ENCODE peak calls at places on chromosomes 2 and 18, in four cellular contexts. Y is M059J, M is esophagus squamous epithelium, C is GM04504. P is an unnamed sample.

GRCh38 chr2:65710779-65711295 is 278.4 kb upstream of the SPRED2 start:
- DNase-seq in Y (peak), M (no peak), C (no peak), P (peak)

GRCh38 chr2:26687785-26688184 is 4.7 kb upstream of the KCNK3 start:
- DNase-seq in Y (no peak), M (no peak), C (no peak), P (no peak)

GRCh38 chr2:230160112-230160660 is 59.6 kb downstream of the SP110 start:
- DNase-seq in Y (peak), M (no peak), C (peak), P (peak)

GRCh38 chr2:106572541-106573148 is 85.5 kb downstream of the CD8B2 start:
- DNase-seq in Y (peak), M (no peak), C (no peak), P (peak)

GRCh38 chr2:159124931-159125467 is 156.6 kb downstream of the TANC1 start:
- DNase-seq in Y (peak), M (no peak), C (no peak), P (no peak)

GRCh38 chr2:62999905-63000304 is 50.7 kb upstream of the OTX1 start:
- DNase-seq in Y (peak), M (no peak), C (no peak), P (peak)

GRCh38 chr2:240501531-240501991 is 56.2 kb downstream of the ANKMY1 start:
- DNase-seq in Y (no peak), M (no peak), C (no peak), P (no peak)

GRCh38 chr2:54809814-54810213 is 86.4 kb downstream of the EML6 start:
- DNase-seq in Y (peak), M (no peak), C (peak), P (peak)

GRCh38 chr2:42025151-42025582 is 22.7 kb upstream of the PKDCC start:
- DNase-seq in Y (peak), M (no peak), C (no peak), P (peak)

GRCh38 chr2:49162151-49162550 is 7.8 kb upstream of the FSHR start:
- DNase-seq in Y (no peak), M (no peak), C (peak), P (no peak)

GRCh38 chr18:45997689-45998088 is 30.6 kb upstream of the EPG5 start:
- DNase-seq in Y (no peak), M (no peak), C (no peak), P (no peak)

GRCh38 chr2:221494556-221494955 is 77.5 kb downstream of the EPHA4 start:
- DNase-seq in Y (peak), M (no peak), C (no peak), P (peak)

GRCh38 chr2:79447462-79447861 is 65.4 kb upstream of the CTNNA2 start:
- DNase-seq in Y (no peak), M (no peak), C (no peak), P (no peak)

GRCh38 chr2:9573840-9574239 is 18.2 kb upstream of the ADAM17 start:
- DNase-seq in Y (no peak), M (no peak), C (no peak), P (no peak)

GRCh38 chr2:184534986-184535385 is 63.3 kb upstream of the ZNF804A start:
- DNase-seq in Y (no peak), M (no peak), C (no peak), P (no peak)

GRCh38 chr2:40330086-40330485 is 121.8 kb downstream of the SLC8A1 start:
- DNase-seq in Y (no peak), M (no peak), C (no peak), P (no peak)

GRCh38 chr2:231627384-231628156 is 34.9 kb downstream of the TEX44 start:
- DNase-seq in Y (no peak), M (no peak), C (no peak), P (no peak)

GRCh38 chr18:12639990-12640880 is 17.7 kb downstream of the SPIRE1 start:
- DNase-seq in Y (peak), M (no peak), C (no peak), P (peak)

GRCh38 chr18:64785686-64786085 is 636.8 kb upstream of the LINC00305 start:
- DNase-seq in Y (no peak), M (no peak), C (no peak), P (no peak)

GRCh38 chr2:231258696-231259095 is 60.3 kb downstream of the ARMC9 start:
- DNase-seq in Y (no peak), M (no peak), C (no peak), P (no peak)

GRCh38 chr18:77702686-77703085 is 453.0 kb downstream of the GALR1 start:
- DNase-seq in Y (peak), M (no peak), C (no peak), P (no peak)

GRCh38 chr2:17780546-17780945 is 26.6 kb downstream of the GEN1 start:
- DNase-seq in Y (no peak), M (no peak), C (no peak), P (no peak)

GRCh38 chr2:197908191-197908590 is 103.8 kb downstream of the PLCL1 start:
- DNase-seq in Y (no peak), M (no peak), C (no peak), P (no peak)

GRCh38 chr2:112840068-112840445 is 3.5 kb upstream of the IL1B start:
- DNase-seq in Y (no peak), M (no peak), C (no peak), P (no peak)

GRCh38 chr18:44823782-44824181 is 143.1 kb downstream of the SETBP1 start:
- DNase-seq in Y (peak), M (no peak), C (peak), P (peak)

GRCh38 chr2:162261032-162261945 is 18.0 kb upstream of the FAP start:
- DNase-seq in Y (peak), M (no peak), C (peak), P (peak)

P was measured in HT1080.